ENCODE peak calls at places on chromosomes 6 and 20, in eight cellular contexts. U, A, R, Z, X, J, H and D are unnamed samples.

GRCh38 chr6:73672290-73672689 is 18.5 kb upstream of the SLC17A5 start:
- ATAC-seq in U (no peak), A (no peak), R (no peak), Z (no peak), X (no peak), J (no peak), H (no peak), D (no peak)

GRCh38 chr20:23106271-23106851 is 20.2 kb upstream of the CD93 start:
- ATAC-seq in U (no peak), A (no peak), R (peak), Z (no peak), X (no peak), J (no peak), H (peak), D (no peak)

GRCh38 chr6:5782783-5783567 is 223.8 kb downstream of the NRN1 start:
- ATAC-seq in U (no peak), A (no peak), R (peak), Z (no peak), X (no peak), J (no peak), H (peak), D (no peak)

GRCh38 chr20:32282461-32282860 is 5.0 kb downstream of the KIF3B start:
- ATAC-seq in U (no peak), A (no peak), R (peak), Z (no peak), X (no peak), J (no peak), H (no peak), D (no peak)

GRCh38 chr6:43035495-43036194 is 14.2 kb downstream of the RRP36 start:
- ATAC-seq in U (no peak), A (no peak), R (peak), Z (no peak), X (no peak), J (no peak), H (no peak), D (no peak)

GRCh38 chr6:43762410-43762768 is 7.6 kb upstream of the VEGFA start:
- ATAC-seq in U (no peak), A (no peak), R (no peak), Z (no peak), X (no peak), J (no peak), H (no peak), D (no peak)

GRCh38 chr6:122754191-122754731 is 25.3 kb upstream of the FABP7 start:
- ATAC-seq in U (no peak), A (no peak), R (no peak), Z (no peak), X (no peak), J (no peak), H (no peak), D (no peak)

GRCh38 chr6:18185624-18186023 is 30.4 kb downstream of the KDM1B start:
- ATAC-seq in U (no peak), A (no peak), R (no peak), Z (no peak), X (no peak), J (no peak), H (no peak), D (no peak)

GRCh38 chr6:157849288-157850017 is 26.4 kb downstream of the SNX9 start:
- ATAC-seq in U (no peak), A (peak), R (no peak), Z (no peak), X (no peak), J (peak), H (no peak), D (no peak)

GRCh38 chr6:45818655-45819054 is 197.0 kb downstream of the CLIC5 start:
- ATAC-seq in U (no peak), A (no peak), R (no peak), Z (no peak), X (no peak), J (no peak), H (no peak), D (no peak)

GRCh38 chr6:84685983-84686584 is 78.3 kb downstream of the TBX18 start:
- ATAC-seq in U (no peak), A (no peak), R (no peak), Z (no peak), X (no peak), J (no peak), H (no peak), D (no peak)

GRCh38 chr20:30376767-30377658 is 880.5 kb upstream of the DEFB115 start:
- ATAC-seq in U (peak), A (peak), R (peak), Z (peak), X (peak), J (peak), H (peak), D (peak)

GRCh38 chr6:41214559-41215238 is 13.4 kb upstream of the TREML4 start:
- ATAC-seq in U (no peak), A (no peak), R (no peak), Z (no peak), X (no peak), J (peak), H (no peak), D (no peak)

GRCh38 chr20:24950128-24950835 is 1.2 kb downstream of the CST7 start:
- ATAC-seq in U (no peak), A (no peak), R (no peak), Z (no peak), X (no peak), J (no peak), H (peak), D (no peak)

GRCh38 chr6:109449789-109450673 is 5.5 kb downstream of the MICAL1 start:
- ATAC-seq in U (peak), A (peak), R (peak), Z (peak), X (peak), J (peak), H (no peak), D (peak)

GRCh38 chr6:119962505-119962904 is 612.9 kb upstream of the MAN1A1 start:
- ATAC-seq in U (no peak), A (no peak), R (no peak), Z (no peak), X (no peak), J (no peak), H (no peak), D (no peak)

GRCh38 chr6:2441881-2442475 is 196.6 kb upstream of the GMDS start:
- ATAC-seq in U (no peak), A (no peak), R (no peak), Z (no peak), X (no peak), J (no peak), H (no peak), D (no peak)

GRCh38 chr6:52305948-52306767 is 21.6 kb upstream of the MCM3 start:
- ATAC-seq in U (no peak), A (peak), R (no peak), Z (peak), X (peak), J (peak), H (no peak), D (peak)

GRCh38 chr6:121917263-121917829 is 481.9 kb downstream of the GJA1 start:
- ATAC-seq in U (no peak), A (no peak), R (no peak), Z (no peak), X (no peak), J (no peak), H (no peak), D (no peak)